ENCODE peak calls at places on chromosomes 6 and 20, in five cellular contexts. N, F, E, V and K are unnamed samples.

GRCh38 chr6:108123516-108123929 is 42.3 kb upstream of the NR2E1 start:
- DNase-seq in E (no peak), N (no peak), F (no peak), V (no peak), K (no peak)

GRCh38 chr6:118565317-118565960 is 17.3 kb downstream of the PLN start:
- DNase-seq in E (no peak), V (no peak), F (peak; percentile 63), N (no peak), K (peak; percentile 18)

GRCh38 chr6:145705561-145705960 is 29.8 kb downstream of the EPM2A start:
- DNase-seq in V (no peak), E (no peak), N (no peak), F (no peak), K (no peak)

GRCh38 chr6:169252805-169253189 is 849 bp downstream of the THBS2 start:
- DNase-seq in V (no peak), N (no peak), F (no peak), E (no peak), K (no peak)

GRCh38 chr20:35468671-35469334 is 13.4 kb downstream of the CEP250 start:
- DNase-seq in F (no peak), E (no peak), V (no peak), N (no peak), K (no peak)

GRCh38 chr6:131982740-131983259 is 31.6 kb upstream of the CCN2 start:
- DNase-seq in F (no peak), V (no peak), N (no peak), E (no peak), K (no peak)

GRCh38 chr20:49230021-49230420 is 10.8 kb downstream of the DDX27 start:
- DNase-seq in E (no peak), N (no peak), F (no peak), V (no peak), K (no peak)

GRCh38 chr6:77072694-77073409 is 390.4 kb downstream of the HTR1B start:
- DNase-seq in V (no peak), E (no peak), N (no peak), F (no peak), K (no peak)

GRCh38 chr6:131065824-131066171 is 2.8 kb upstream of the EPB41L2 start:
- DNase-seq in V (no peak), F (no peak), E (no peak), N (no peak), K (no peak)

GRCh38 chr20:22473293-22473692 is 111.1 kb downstream of the FOXA2 start:
- DNase-seq in E (no peak), F (no peak), N (no peak), V (no peak), K (no peak)

GRCh38 chr6:27512525-27512924 is 39.6 kb upstream of the ZNF184 start:
- DNase-seq in N (no peak), V (no peak), F (no peak), E (no peak), K (no peak)

GRCh38 chr6:551829-552350 is 105.0 kb downstream of the HUS1B start:
- DNase-seq in F (no peak), E (no peak), N (no peak), V (no peak), K (no peak)

GRCh38 chr6:168035098-168035660 is 37.7 kb downstream of the KIF25 start:
- DNase-seq in E (peak; percentile 17), N (peak; percentile 84), F (no peak), V (no peak), K (no peak)

GRCh38 chr6:158653577-158654354 is 3.9 kb downstream of the SYTL3 start:
- DNase-seq in N (no peak), F (peak; percentile 98), E (no peak), V (peak; percentile 76), K (no peak)

GRCh38 chr20:57686931-57687652 is 22.7 kb downstream of the PMEPA1 start:
- DNase-seq in N (no peak), E (no peak), F (no peak), V (no peak), K (no peak)

GRCh38 chr6:36526066-36526465 is 21.2 kb downstream of the STK38 start:
- DNase-seq in V (no peak), N (no peak), F (no peak), E (no peak), K (no peak)

GRCh38 chr6:43990627-43991619 is 136.3 kb downstream of the MRPL14 start:
- DNase-seq in F (no peak), V (no peak), N (no peak), E (peak; percentile 52), K (no peak)

GRCh38 chr6:129030231-129030630 is 147.3 kb downstream of the LAMA2 start:
- DNase-seq in F (no peak), E (no peak), N (no peak), V (no peak), K (no peak)

GRCh38 chr6:42104095-42104806 is 38.2 kb downstream of the C6orf132 start:
- DNase-seq in F (peak; percentile 83), E (no peak), V (peak; percentile 75), N (peak; percentile 56), K (peak; percentile 63)

GRCh38 chr6:34771727-34772126 is 14.4 kb downstream of the SNRPC start:
- DNase-seq in V (no peak), E (peak; percentile 37), N (no peak), F (no peak), K (no peak)

GRCh38 chr6:89023591-89024441 is 56.7 kb upstream of the PNRC1 start:
- DNase-seq in E (no peak), N (peak; percentile 26), F (no peak), V (no peak), K (no peak)

GRCh38 chr6:42409582-42409981 is 42.1 kb downstream of the TRERF1 start:
- DNase-seq in E (no peak), F (no peak), N (no peak), V (no peak), K (no peak)

GRCh38 chr6:53605543-53606235 is 59.9 kb downstream of the KLHL31 start:
- DNase-seq in N (no peak), F (no peak), V (no peak), E (no peak), K (no peak)

GRCh38 chr6:1873781-1874180 is 264.1 kb downstream of the FOXC1 start:
- DNase-seq in F (no peak), E (no peak), N (no peak), V (no peak), K (no peak)

GRCh38 chr6:43178951-43179830 is 2.8 kb upstream of the CUL9 start:
- DNase-seq in N (no peak), F (no peak), E (no peak), V (no peak), K (no peak)

GRCh38 chr6:44855562-44856494 is 468.3 kb downstream of the CDC5L start:
- DNase-seq in F (no peak), V (no peak), E (no peak), N (no peak), K (no peak)

GRCh38 chr6:96522469-96523009 is 933 bp downstream of the UFL1 start:
- DNase-seq in F (peak; percentile 51), E (no peak), N (no peak), V (no peak), K (no peak)

GRCh38 chr20:53023717-53024116 is 51.6 kb downstream of the TSHZ2 start:
- DNase-seq in E (no peak), F (no peak), N (no peak), V (no peak), K (no peak)

GRCh38 chr6:68235192-68235812 is 399.8 kb upstream of the ADGRB3 start:
- DNase-seq in V (no peak), N (no peak), E (no peak), F (no peak), K (no peak)